ENCODE peak calls at places on chromosomes 16 and 17, in eight cellular contexts. K is activated CD4-positive, CD25-positive, alpha-beta regulatory T cell; A is activated CD4-positive, alpha-beta T cell treated with anti-CD3 and anti-CD28 coated beads, Interleukin-2, amount 50 U/mL, for 48 hours; W is NCI-H1436; X is activated CD8-positive, alpha-beta T cell treated with anti-CD3 and anti-CD28 coated beads for 36 hours; L is CD8-positive, alpha-beta T cell; U is tibial artery; N is posterior cingulate gyrus. E is an unnamed sample.

GRCh38 chr16:50636865-50637374 is 44.2 kb downstream of the SNX20 start:
- DNase-seq in K (no peak), A (no peak), W (no peak), X (no peak), L (no peak), U (no peak), N (no peak), E (no peak)

GRCh38 chr16:10738231-10739077 is 5.2 kb upstream of the NUBP1 start:
- DNase-seq in K (no peak), A (peak), W (no peak), X (peak), L (no peak), U (peak), N (peak), E (peak)

GRCh38 chr17:33200116-33200515 is 93.0 kb downstream of the ASIC2 start:
- DNase-seq in K (no peak), A (no peak), W (no peak), X (no peak), L (no peak), U (peak), N (no peak), E (no peak)

GRCh38 chr16:85497622-85498314 is 115.4 kb upstream of the GSE1 start:
- DNase-seq in K (no peak), A (no peak), W (no peak), X (no peak), L (no peak), U (no peak), N (no peak), E (no peak)

GRCh38 chr17:50825188-50825587 is 10.2 kb upstream of the WFIKKN2 start:
- DNase-seq in K (no peak), A (no peak), W (no peak), X (no peak), L (no peak), U (no peak), N (no peak), E (no peak)

GRCh38 chr17:7293821-7294613 is 422 bp downstream of the YBX2 start:
- DNase-seq in K (no peak), A (no peak), W (no peak), X (peak), L (peak), U (peak), N (peak), E (no peak)

GRCh38 chr17:2705263-2705662 is 6.3 kb downstream of the CLUH start:
- DNase-seq in K (no peak), A (no peak), W (no peak), X (no peak), L (no peak), U (no peak), N (peak), E (no peak)

GRCh38 chr16:980595-980854 is 1.0 kb upstream of the SOX8 start:
- DNase-seq in K (no peak), A (no peak), W (no peak), X (no peak), L (no peak), U (no peak), N (no peak), E (no peak)

GRCh38 chr17:38747385-38748328 is 479 bp downstream of the PCGF2 start:
- DNase-seq in K (no peak), A (no peak), W (peak), X (peak), L (no peak), U (no peak), N (no peak), E (no peak)

GRCh38 chr16:69818811-69819587 is 56.9 kb downstream of the WWP2 start:
- DNase-seq in K (no peak), A (no peak), W (no peak), X (no peak), L (no peak), U (no peak), N (no peak), E (no peak)

GRCh38 chr17:19304209-19304608 is 58.3 kb downstream of the B9D1 start:
- DNase-seq in K (no peak), A (no peak), W (no peak), X (peak), L (no peak), U (no peak), N (peak), E (peak)

GRCh38 chr16:85798901-85799496 is 345 bp downstream of the EMC8 start:
- DNase-seq in K (no peak), A (peak), W (peak), X (peak), L (peak), U (no peak), N (no peak), E (peak)

GRCh38 chr16:9801651-9802050 is 380.6 kb downstream of the GRIN2A start:
- DNase-seq in K (no peak), A (no peak), W (no peak), X (no peak), L (no peak), U (no peak), N (no peak), E (no peak)

GRCh38 chr17:77916771-77917481 is 41.6 kb upstream of the TNRC6C start:
- DNase-seq in K (no peak), A (no peak), W (no peak), X (no peak), L (no peak), U (peak), N (no peak), E (no peak)

GRCh38 chr17:66652840-66653507 is 181.9 kb upstream of the CACNG5 start:
- DNase-seq in K (no peak), A (peak), W (no peak), X (no peak), L (no peak), U (no peak), N (no peak), E (no peak)

GRCh38 chr17:35700157-35700556 is 31.3 kb upstream of the RASL10B start:
- DNase-seq in K (no peak), A (no peak), W (no peak), X (no peak), L (no peak), U (no peak), N (no peak), E (no peak)

GRCh38 chr16:4293822-4294457 is 21.1 kb upstream of the TFAP4 start:
- DNase-seq in K (no peak), A (no peak), W (peak), X (no peak), L (no peak), U (peak), N (no peak), E (peak)

GRCh38 chr16:351804-352520 is 561 bp downstream of the AXIN1 start:
- DNase-seq in K (peak), A (no peak), W (no peak), X (no peak), L (peak), U (no peak), N (no peak), E (no peak)

E was measured in hypothalamus.